ENCODE peak calls at places on chromosomes 13 and 19, in five cellular contexts. K is upper lobe of right lung, O is Caco-2, D is hepatocyte, J is HL-60. I is an unnamed sample.

GRCh38 chr19:29665826-29666633 is 769 bp downstream of the PLEKHF1 start:
- DNase-seq in K (peak; percentile 67), O (no peak), D (peak; percentile 39), J (no peak), I (no peak)

GRCh38 chr13:45536224-45536623 is 71.5 kb downstream of the COG3 start:
- DNase-seq in K (no peak), O (no peak), D (no peak), J (no peak), I (peak; percentile 63)

GRCh38 chr19:2546128-2547032 is 70.5 kb downstream of the GADD45B start:
- DNase-seq in K (peak; percentile 94), O (no peak), D (peak; percentile 80), J (peak; percentile 82), I (no peak)

GRCh38 chr19:4557186-4557970 is 2.1 kb downstream of the SEMA6B start:
- DNase-seq in K (no peak), O (peak; percentile 72), D (peak; percentile 12), J (no peak), I (no peak)

GRCh38 chr13:49935171-49936084 is 712 bp downstream of the SPRYD7 start:
- DNase-seq in K (no peak), O (peak; percentile 87), D (peak; percentile 60), J (no peak), I (peak; percentile 33)

GRCh38 chr19:5929179-5929578 is 15.1 kb downstream of the CAPS start:
- DNase-seq in K (no peak), O (no peak), D (no peak), J (no peak), I (no peak)

GRCh38 chr13:94252209-94252608 is 227.3 kb downstream of the DCT start:
- DNase-seq in K (no peak), O (no peak), D (no peak), J (no peak), I (no peak)

GRCh38 chr13:30346159-30346788 is 38.9 kb upstream of the KATNAL1 start:
- DNase-seq in K (no peak), O (no peak), D (no peak), J (no peak), I (no peak)

GRCh38 chr13:26713341-26713740 is 47.2 kb downstream of the GPR12 start:
- DNase-seq in K (no peak), O (no peak), D (no peak), J (no peak), I (no peak)

GRCh38 chr13:82678052-82678451 is 1204.2 kb downstream of the SLITRK1 start:
- DNase-seq in K (no peak), O (no peak), D (no peak), J (no peak), I (no peak)
- H3K4me3 ChIP-seq in K (no peak overlapping the region), O (no peak overlapping the region), D (no peak overlapping the region), J (no peak overlapping the region), I (no peak overlapping the region)

DNA sequence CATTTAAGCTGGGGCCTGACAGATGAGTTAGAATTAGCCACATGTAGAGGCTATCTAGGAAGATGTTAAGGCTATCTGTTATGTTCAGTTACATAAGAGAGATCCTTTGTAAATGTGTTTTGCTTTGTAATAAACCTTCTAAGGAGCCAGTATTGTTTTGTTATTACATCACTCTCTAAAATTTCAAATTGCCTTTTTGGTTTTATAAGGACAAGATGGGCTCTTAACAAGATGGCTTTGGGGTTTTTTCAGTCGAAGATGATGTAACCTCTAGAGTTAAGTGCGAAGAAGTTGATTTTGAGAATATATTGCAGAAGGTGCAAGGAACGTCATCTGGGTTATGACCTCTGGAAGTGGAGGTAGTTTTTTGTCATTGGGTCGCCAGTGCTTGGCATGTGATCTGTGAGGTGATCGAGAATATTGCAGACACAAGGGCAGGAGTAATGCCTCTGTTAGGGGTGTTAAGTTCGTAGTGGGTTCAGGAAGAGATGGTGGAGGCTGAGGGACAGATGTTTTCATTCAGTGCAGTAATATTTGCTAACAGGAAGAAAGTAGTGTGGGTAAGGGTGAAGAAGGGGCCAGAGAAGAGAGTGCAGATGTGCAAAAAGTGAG is 12.7 kb downstream of the LSM14A start:
- DNase-seq in K (no peak), O (no peak), D (no peak), J (no peak), I (no peak)
- H3K4me3 ChIP-seq in K (no peak overlapping the region), O (no peak overlapping the region), D (no peak overlapping the region), J (no peak overlapping the region), I (no peak overlapping the region)

DNA sequence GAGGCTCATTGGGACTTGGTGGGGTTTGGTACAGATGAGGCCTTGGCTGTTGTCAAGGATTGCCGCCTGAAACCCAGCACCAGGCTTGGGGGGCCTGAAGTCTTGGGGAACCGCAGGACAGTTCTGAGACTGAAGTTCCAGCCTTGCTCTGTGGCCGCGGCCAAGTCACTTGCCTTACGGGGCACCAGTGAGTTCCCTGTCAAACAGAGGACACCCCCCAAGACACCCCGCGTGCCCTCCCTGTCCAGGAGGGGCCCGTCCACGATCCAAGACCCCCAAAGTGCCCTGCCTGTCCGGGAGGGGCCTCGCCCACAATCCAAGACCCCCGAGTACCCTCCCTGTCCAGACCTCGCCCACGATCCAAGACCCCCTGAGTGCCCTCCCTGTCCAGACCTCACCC is 2.5 kb downstream of the CDC34 start:
- DNase-seq in K (no peak), O (no peak), D (no peak), J (no peak), I (no peak)
- H3K4me3 ChIP-seq in K (peak overlapping the region; percentile 99), O (no peak overlapping the region), D (no peak overlapping the region), J (no peak overlapping the region), I (peak overlapping the region; percentile 93)

GRCh38 chr13:75871059-75871458 is 234.9 kb downstream of the LMO7 start:
- DNase-seq in K (no peak), O (no peak), D (no peak), J (no peak), I (no peak)
- H3K4me3 ChIP-seq in K (peak overlapping the region; percentile 47), O (no peak overlapping the region), D (no peak overlapping the region), J (no peak overlapping the region), I (peak overlapping the region; percentile 47)

DNA sequence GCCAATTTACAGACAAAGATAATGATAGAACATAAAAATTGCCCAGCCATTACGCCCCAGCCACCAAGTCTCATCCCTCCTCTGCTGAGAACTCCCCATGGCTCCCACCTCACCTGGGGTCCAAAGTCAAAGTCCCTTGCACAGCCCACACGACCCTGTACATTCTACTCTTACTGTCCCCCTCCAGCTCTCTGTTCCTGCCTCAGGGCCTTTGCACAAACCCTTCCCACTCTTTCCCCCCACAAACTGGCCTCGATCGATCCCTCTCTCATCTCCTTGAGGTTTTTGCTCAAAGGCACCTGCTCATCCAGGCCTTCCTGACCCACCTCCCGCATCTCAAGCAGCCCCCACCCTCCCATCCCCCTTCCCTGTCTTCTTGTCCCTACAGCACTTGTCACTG is 1.3 kb downstream of the DOCK6 start:
- DNase-seq in K (no peak), O (no peak), D (no peak), J (no peak), I (no peak)
- H3K4me3 ChIP-seq in K (peak overlapping the region; percentile 80), O (no peak overlapping the region), D (no peak overlapping the region), J (no peak overlapping the region), I (no peak overlapping the region)

GRCh38 chr19:10137751-10138682 is 18.3 kb upstream of the EIF3G start:
- DNase-seq in K (no peak), O (no peak), D (no peak), J (no peak), I (no peak)

GRCh38 chr19:10134040-10134439 is 14.3 kb upstream of the EIF3G start:
- DNase-seq in K (no peak), O (no peak), D (no peak), J (no peak), I (no peak)

GRCh38 chr19:10132848-10133350 is 13.2 kb upstream of the EIF3G start:
- DNase-seq in K (no peak), O (no peak), D (no peak), J (no peak), I (no peak)

GRCh38 chr19:10136936-10137335 is 17.2 kb upstream of the EIF3G start:
- DNase-seq in K (no peak), O (no peak), D (no peak), J (no peak), I (no peak)

DNA sequence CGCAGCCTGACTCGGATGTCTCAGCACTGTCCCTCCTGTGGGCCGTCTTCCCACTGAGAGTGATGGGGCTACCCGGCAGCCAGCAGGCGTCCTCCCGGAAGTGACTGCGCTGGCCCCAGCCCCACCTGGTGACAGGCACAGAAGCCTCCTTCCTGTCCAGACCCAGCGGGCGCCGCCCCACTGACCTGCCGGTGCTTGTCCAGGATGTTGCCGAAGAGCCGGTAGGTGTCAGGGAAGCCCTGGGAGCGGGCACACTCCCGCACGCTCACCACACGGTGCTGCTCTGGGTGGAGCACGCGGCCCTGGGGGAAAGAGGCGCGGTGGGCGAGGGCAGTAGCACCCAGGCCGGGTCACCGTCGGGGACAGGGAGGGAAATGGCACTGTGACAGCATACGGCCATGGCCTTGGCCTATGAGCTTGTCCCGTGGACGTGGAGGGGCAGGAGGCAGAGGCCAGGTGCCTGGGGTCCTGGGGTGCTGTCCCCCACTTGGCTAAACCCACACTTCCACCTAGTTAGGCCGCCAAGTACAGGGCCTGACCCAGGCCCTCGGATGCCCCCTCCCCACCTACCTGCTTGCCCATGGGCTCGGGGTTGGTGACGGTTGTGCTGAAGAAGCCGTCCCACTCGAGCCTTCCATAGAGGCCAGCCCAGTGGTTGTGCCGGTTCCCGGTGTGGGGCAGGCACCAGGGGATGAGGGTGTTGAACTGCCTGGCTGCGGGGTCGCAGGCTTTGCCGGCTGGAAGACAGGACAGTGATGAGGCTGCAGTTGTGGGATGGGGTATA is 16.0 kb upstream of the EIF3G start:
- DNase-seq in K (peak; percentile 91), O (no peak), D (no peak), J (no peak), I (no peak)
- H3K4me3 ChIP-seq in K (peak overlapping the region; percentile 45), O (no peak overlapping the region), D (no peak overlapping the region), J (no peak overlapping the region), I (no peak overlapping the region)

GRCh38 chr19:12015015-12015752 is 20.3 kb downstream of the ZNF433 start:
- DNase-seq in K (no peak), O (no peak), D (no peak), J (no peak), I (no peak)
- H3K4me3 ChIP-seq in K (no peak overlapping the region), O (no peak overlapping the region), D (no peak overlapping the region), J (no peak overlapping the region), I (no peak overlapping the region)

GRCh38 chr13:99303863-99304521 is 3.2 kb downstream of the GPR183 start:
- DNase-seq in K (peak; percentile 65), O (no peak), D (no peak), J (no peak), I (no peak)
- H3K4me3 ChIP-seq in K (peak overlapping the region; percentile 25), O (no peak overlapping the region), D (no peak overlapping the region), J (peak overlapping the region; percentile 77), I (no peak overlapping the region)

GRCh38 chr13:33543089-33543459 is 257.5 kb upstream of the STARD13 start:
- DNase-seq in K (no peak), O (no peak), D (no peak), J (no peak), I (no peak)

GRCh38 chr13:33542309-33543088 is 256.9 kb upstream of the STARD13 start:
- DNase-seq in K (peak; percentile 99), O (peak; percentile 98), D (peak; percentile 99), J (peak; percentile 87), I (peak; percentile 98)

GRCh38 chr13:33543631-33544030 is 258.1 kb upstream of the STARD13 start:
- DNase-seq in K (no peak), O (no peak), D (peak; percentile 18), J (no peak), I (no peak)

GRCh38 chr13:33544308-33544707 is 258.8 kb upstream of the STARD13 start:
- DNase-seq in K (no peak), O (no peak), D (no peak), J (no peak), I (no peak)

DNA sequence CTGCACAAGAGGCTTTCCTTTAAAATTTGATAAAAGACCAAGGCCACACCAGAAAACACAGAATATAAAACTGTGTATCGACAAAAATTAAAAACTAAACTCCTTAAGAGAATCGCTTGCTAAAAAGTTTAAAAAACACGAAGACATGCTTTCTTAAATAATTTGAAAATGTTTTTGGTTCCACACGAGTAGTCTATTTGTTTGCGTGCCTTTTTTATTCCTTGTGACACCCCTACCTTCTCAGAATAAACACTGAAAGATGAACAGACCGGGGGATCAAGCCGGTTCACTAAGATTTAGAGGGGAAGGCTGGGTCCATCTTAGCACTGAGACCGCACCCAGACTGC is 256.4 kb upstream of the STARD13 start:
- DNase-seq in K (no peak), O (no peak), D (no peak), J (no peak), I (no peak)
- H3K4me3 ChIP-seq in K (peak overlapping the region; percentile 64), O (peak overlapping the region; percentile 55), D (peak overlapping the region; percentile 6), J (peak overlapping the region; percentile 49), I (peak overlapping the region; percentile 50)

I was measured in LNCaP clone FGC.